ENCODE peak calls at places on chromosomes 16 and 17, in six cellular contexts. R is adrenal gland, I is neural crest cell, U is lung, Z is testis, O is ovary. X is an unnamed sample.

GRCh38 chr17:62732125-62732524 is 76.0 kb downstream of the MARCHF10 start:
- DNase-seq in U (no peak), O (no peak), Z (no peak), R (no peak), I (no peak), X (no peak)

GRCh38 chr16:2194166-2194834 is 2.1 kb downstream of the CASKIN1 start:
- DNase-seq in U (no peak), O (no peak), I (no peak), Z (no peak), R (peak), X (no peak)

GRCh38 chr17:35146214-35146833 is 1.3 kb upstream of the UNC45B start:
- DNase-seq in I (no peak), O (no peak), Z (no peak), U (no peak), R (no peak), X (no peak)

GRCh38 chr17:29124931-29125270 is 55.3 kb downstream of the MYO18A start:
- DNase-seq in U (peak), I (no peak), R (no peak), Z (peak), O (no peak), X (peak)

GRCh38 chr17:59425085-59425901 is 93.8 kb downstream of the YPEL2 start:
- DNase-seq in Z (peak), R (no peak), I (no peak), O (peak), U (no peak), X (peak)

GRCh38 chr16:89779917-89780316 is 36.5 kb downstream of the FANCA start:
- DNase-seq in O (no peak), R (no peak), I (no peak), Z (no peak), U (no peak), X (no peak)

GRCh38 chr17:45433136-45433535 is 466 bp upstream of the ARHGAP27 start:
- DNase-seq in Z (no peak), I (no peak), R (no peak), O (no peak), U (no peak), X (no peak)

GRCh38 chr17:49548506-49549310 is 27.0 kb upstream of the NXPH3 start:
- DNase-seq in Z (peak), O (no peak), U (no peak), R (no peak), I (no peak), X (no peak)

GRCh38 chr16:15610369-15610871 is 32.5 kb downstream of the MARF1 start:
- DNase-seq in Z (no peak), R (no peak), O (no peak), I (no peak), U (no peak), X (no peak)

GRCh38 chr16:24540575-24541240 is 1.3 kb downstream of the RBBP6 start:
- DNase-seq in R (no peak), I (no peak), Z (peak), O (no peak), U (no peak), X (no peak)

GRCh38 chr16:48086422-48086821 is 69.4 kb downstream of the ABCC12 start:
- DNase-seq in R (no peak), O (no peak), U (no peak), Z (no peak), I (no peak), X (no peak)

GRCh38 chr16:3022208-3022696 is 1.5 kb downstream of the HCFC1R1 start:
- DNase-seq in I (no peak), R (peak), U (peak), O (peak), Z (peak), X (peak)

GRCh38 chr16:50195276-50195675 is 42.2 kb downstream of the TENT4B start:
- DNase-seq in Z (no peak), O (no peak), I (no peak), R (no peak), U (no peak), X (no peak)

GRCh38 chr16:79402356-79402755 is 198.2 kb downstream of the MAF start:
- DNase-seq in U (no peak), Z (no peak), I (no peak), O (no peak), R (no peak), X (no peak)

GRCh38 chr16:1612320-1613111 is at the start of gene CRAMP1:
- DNase-seq in Z (peak), R (no peak), O (no peak), U (no peak), I (peak), X (peak)

GRCh38 chr17:74457146-74457819 is 9.2 kb upstream of the CD300A start:
- DNase-seq in U (peak), R (peak), O (peak), Z (peak), I (peak), X (peak)

GRCh38 chr17:66494023-66494803 is 191.8 kb downstream of the PRKCA start:
- DNase-seq in I (no peak), U (no peak), O (no peak), R (no peak), Z (no peak), X (no peak)

GRCh38 chr16:74726736-74727135 is 26.1 kb upstream of the MLKL start:
- DNase-seq in I (peak), Z (peak), O (no peak), U (no peak), R (no peak), X (no peak)

GRCh38 chr17:72456026-72456569 is 335.3 kb downstream of the SOX9 start:
- DNase-seq in I (no peak), Z (no peak), U (no peak), O (no peak), R (no peak), X (no peak)

GRCh38 chr17:75011788-75012319 is 616 bp upstream of the MRPL58 start:
- DNase-seq in O (peak), Z (peak), R (peak), I (no peak), U (peak), X (peak)

GRCh38 chr16:86383488-86384262 is 126.7 kb upstream of the FOXF1 start:
- DNase-seq in U (no peak), I (no peak), R (peak), Z (no peak), O (no peak), X (no peak)

GRCh38 chr16:87206646-87207451 is 110.3 kb downstream of the C16orf95 start:
- DNase-seq in O (no peak), I (no peak), Z (no peak), R (no peak), U (no peak), X (no peak)

GRCh38 chr16:49596699-49597291 is 223.2 kb downstream of the C16orf78 start:
- DNase-seq in R (no peak), Z (no peak), I (no peak), O (no peak), U (no peak), X (no peak)

GRCh38 chr17:43658890-43659289 is 2.8 kb downstream of the MEOX1 start:
- DNase-seq in R (no peak), U (no peak), Z (peak), O (no peak), I (no peak), X (no peak)

GRCh38 chr16:84115919-84116719 is 623 bp downstream of the MBTPS1 start:
- DNase-seq in O (peak), R (peak), I (no peak), Z (peak), U (peak), X (peak)

GRCh38 chr16:1990336-1991134 is 765 bp downstream of the SYNGR3 start:
- DNase-seq in R (no peak), U (no peak), I (no peak), Z (no peak), O (no peak), X (no peak)

GRCh38 chr16:27318399-27319256 is 4.9 kb downstream of the IL4R start:
- DNase-seq in O (peak), Z (no peak), U (peak), I (no peak), R (peak), X (no peak)

GRCh38 chr16:10961231-10961630 is 16.9 kb downstream of the CLEC16A start:
- DNase-seq in R (peak), U (no peak), I (no peak), O (no peak), Z (no peak), X (no peak)

GRCh38 chr16:20334396-20334795 is 7.1 kb upstream of the GP2 start:
- DNase-seq in Z (no peak), I (no peak), U (no peak), R (no peak), O (no peak), X (no peak)

GRCh38 chr17:40121886-40122465 is at the start of gene MSL1:
- DNase-seq in U (peak), R (peak), I (peak), O (peak), Z (peak), X (peak)

GRCh38 chr16:66099261-66099660 is 267.2 kb upstream of the CDH5 start:
- DNase-seq in U (no peak), O (no peak), Z (no peak), I (no peak), R (no peak), X (no peak)

GRCh38 chr17:5846001-5846400 is 224.2 kb upstream of the WSCD1 start:
- DNase-seq in Z (no peak), U (no peak), R (no peak), O (no peak), I (no peak), X (no peak)

GRCh38 chr17:65198653-65199382 is 61.6 kb downstream of the RGS9 start:
- DNase-seq in O (peak), Z (no peak), I (peak), U (no peak), R (no peak), X (no peak)

GRCh38 chr16:75763250-75763649 is 37.0 kb upstream of the CPHXL start:
- DNase-seq in O (no peak), Z (no peak), R (no peak), I (no peak), U (no peak), X (no peak)

DNA sequence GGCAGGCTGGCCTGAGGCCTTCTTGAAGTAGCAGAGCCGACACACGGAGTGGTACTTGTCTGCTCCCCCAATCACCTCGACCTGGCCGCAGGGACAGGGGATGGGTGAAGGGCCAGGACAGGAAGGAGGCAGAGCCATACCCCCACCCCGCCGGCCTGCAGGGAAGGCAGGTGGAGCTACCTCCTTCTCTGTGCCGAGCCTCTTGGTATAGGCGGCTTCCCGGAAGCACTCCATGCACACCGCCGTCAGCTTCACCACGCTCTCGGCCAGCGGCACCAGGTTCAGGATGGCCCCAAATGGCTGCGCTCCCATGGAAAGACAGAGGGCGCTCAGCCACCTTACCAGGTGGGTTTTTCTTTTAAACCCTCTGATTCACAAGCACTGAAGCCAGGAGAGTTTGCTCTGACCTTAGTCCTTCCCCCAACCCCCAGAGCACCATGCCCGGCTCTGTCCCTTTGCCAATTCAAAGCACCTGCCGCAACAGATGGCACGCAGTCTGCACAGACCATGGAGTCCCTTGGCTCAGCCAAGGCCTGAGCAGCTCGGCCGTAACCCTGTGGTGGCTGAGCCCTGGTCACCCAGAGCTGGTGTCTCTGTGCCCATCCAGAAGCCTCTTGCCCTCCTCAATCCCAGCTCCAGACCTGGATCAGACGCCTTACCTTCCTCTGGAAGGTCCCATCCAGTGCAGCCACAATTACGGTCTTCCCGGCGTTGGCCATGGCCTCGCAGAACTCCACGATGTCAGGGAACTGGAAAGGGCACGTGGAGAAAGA is 6.7 kb downstream of the SYNGR2 start:
- DNase-seq in O (no peak), R (no peak), Z (no peak), U (no peak), I (no peak), X (no peak)
- TF ChIP-seq CTCF in O (no peak), R (no peak), Z (no peak), U (no peak), I (peak), X (no peak)

GRCh38 chr16:30355954-30356308 is 823 bp upstream of the CD2BP2 start:
- DNase-seq in I (no peak), O (no peak), R (no peak), U (no peak), Z (no peak), X (no peak)
- TF ChIP-seq CTCF in I (no peak), O (no peak), R (no peak), U (no peak), Z (no peak), X (no peak)

GRCh38 chr17:17722081-17722905 is 41.0 kb downstream of the RAI1 start:
- DNase-seq in R (no peak), I (no peak), O (no peak), Z (no peak), U (no peak), X (no peak)
- TF ChIP-seq CTCF in R (no peak), I (no peak), O (no peak), Z (no peak), U (no peak), X (no peak)

GRCh38 chr16:56332464-56333079 is 92.8 kb downstream of the AMFR start:
- DNase-seq in Z (peak), O (peak), U (peak), I (peak), R (peak), X (peak)
- TF ChIP-seq CTCF in Z (no peak), O (no peak), U (no peak), I (peak), R (peak), X (peak)

GRCh38 chr16:88759245-88759975 is 25.6 kb downstream of the PIEZO1 start:
- DNase-seq in I (no peak), O (peak), U (peak), R (no peak), Z (peak), X (no peak)
- TF ChIP-seq CTCF in I (no peak), O (no peak), U (no peak), R (no peak), Z (no peak), X (no peak)

X was measured in heart right ventricle.